ENCODE peak calls at places on chromosomes 12 and 14, in seven cellular contexts. Y is neural progenitor cell; F is colonic mucosa; M is CD8-positive, alpha-beta T cell; A is GM12864; I is MM.1S; P is uterus. L is an unnamed sample.

GRCh38 chr14:92430686-92431085 is 82.9 kb upstream of the RIN3 start:
- DNase-seq in Y (no peak), F (no peak), M (no peak), A (no peak), I (no peak), P (no peak), L (no peak)

GRCh38 chr14:104967414-104968152 is 10.6 kb downstream of the AHNAK2 start:
- DNase-seq in Y (peak), F (peak), M (no peak), A (no peak), I (no peak), P (peak), L (no peak)

GRCh38 chr12:7935773-7936581 is at the start of gene SLC2A3:
- DNase-seq in Y (peak), F (peak), M (peak), A (peak), I (peak), P (peak), L (no peak)

GRCh38 chr14:43587183-43587582 is 919.9 kb downstream of the FSCB start:
- DNase-seq in Y (no peak), F (no peak), M (no peak), A (no peak), I (no peak), P (no peak), L (no peak)

GRCh38 chr14:104399432-104400155 is 180.0 kb upstream of the C14orf180 start:
- DNase-seq in Y (peak), F (peak), M (peak), A (no peak), I (no peak), P (no peak), L (no peak)

GRCh38 chr12:96034631-96035282 is 630 bp downstream of the LTA4H start:
- DNase-seq in Y (peak), F (peak), M (peak), A (no peak), I (no peak), P (peak), L (no peak)

GRCh38 chr14:106605548-106606448 is 1079.4 kb downstream of the TMEM121 start:
- DNase-seq in Y (no peak), F (peak), M (peak), A (no peak), I (peak), P (no peak), L (no peak)

GRCh38 chr12:47097276-47097896 is 17.6 kb upstream of the AMIGO2 start:
- DNase-seq in Y (no peak), F (no peak), M (no peak), A (no peak), I (no peak), P (no peak), L (no peak)

GRCh38 chr12:76290963-76291859 is 57.0 kb downstream of the BBS10 start:
- DNase-seq in Y (no peak), F (no peak), M (no peak), A (no peak), I (no peak), P (no peak), L (no peak)

GRCh38 chr12:45268672-45269406 is 52.9 kb downstream of the ANO6 start:
- DNase-seq in Y (peak), F (peak), M (no peak), A (no peak), I (peak), P (peak), L (peak)

GRCh38 chr12:122072031-122072970 is 6.3 kb upstream of the MLXIP start:
- DNase-seq in Y (peak), F (peak), M (no peak), A (no peak), I (no peak), P (peak), L (no peak)

GRCh38 chr12:15712823-15713663 is 76.1 kb downstream of the EPS8 start:
- DNase-seq in Y (no peak), F (peak), M (no peak), A (no peak), I (no peak), P (no peak), L (no peak)

GRCh38 chr14:90536511-90537191 is 139.8 kb downstream of the CALM1 start:
- DNase-seq in Y (no peak), F (no peak), M (no peak), A (no peak), I (no peak), P (no peak), L (no peak)

GRCh38 chr14:44971459-44971858 is 9.5 kb downstream of the TOGARAM1 start:
- DNase-seq in Y (no peak), F (no peak), M (no peak), A (no peak), I (no peak), P (no peak), L (no peak)

GRCh38 chr12:110266381-110266909 is 14.6 kb upstream of the ATP2A2 start:
- DNase-seq in Y (no peak), F (no peak), M (no peak), A (no peak), I (no peak), P (no peak), L (no peak)

GRCh38 chr14:55071870-55072640 is 20.6 kb downstream of the MAPK1IP1L start:
- DNase-seq in Y (no peak), F (no peak), M (no peak), A (no peak), I (no peak), P (no peak), L (no peak)

GRCh38 chr12:51891843-51892242 is 3.9 kb downstream of the ANKRD33 start:
- DNase-seq in Y (no peak), F (no peak), M (no peak), A (no peak), I (no peak), P (no peak), L (no peak)

GRCh38 chr12:6569312-6569711 is 1.2 kb upstream of the NOP2 start:
- DNase-seq in Y (no peak), F (no peak), M (no peak), A (no peak), I (no peak), P (no peak), L (no peak)

GRCh38 chr14:91545946-91546716 is 36.0 kb upstream of the PPP4R3A start:
- DNase-seq in Y (peak), F (no peak), M (no peak), A (no peak), I (no peak), P (no peak), L (no peak)

GRCh38 chr14:20706657-20707355 is 18.2 kb downstream of the ANG start:
- DNase-seq in Y (no peak), F (no peak), M (no peak), A (no peak), I (no peak), P (no peak), L (no peak)

GRCh38 chr12:122503147-122503751 is 2.5 kb upstream of the ZCCHC8 start:
- DNase-seq in Y (no peak), F (no peak), M (no peak), A (no peak), I (no peak), P (no peak), L (no peak)

GRCh38 chr12:66405395-66405794 is 103.1 kb downstream of the HELB start:
- DNase-seq in Y (no peak), F (no peak), M (no peak), A (no peak), I (no peak), P (no peak), L (no peak)

GRCh38 chr12:89731614-89732013 is 23.0 kb upstream of the ATP2B1 start:
- DNase-seq in Y (no peak), F (no peak), M (no peak), A (no peak), I (no peak), P (no peak), L (no peak)

GRCh38 chr12:65638324-65638723 is 186.0 kb upstream of the HMGA2 start:
- DNase-seq in Y (peak), F (no peak), M (no peak), A (no peak), I (no peak), P (no peak), L (no peak)

GRCh38 chr12:32897688-32898573 is 1.4 kb upstream of the PKP2 start:
- DNase-seq in Y (no peak), F (no peak), M (no peak), A (no peak), I (no peak), P (no peak), L (no peak)

GRCh38 chr12:32897276-32897615 is 669 bp upstream of the PKP2 start:
- DNase-seq in Y (no peak), F (no peak), M (no peak), A (no peak), I (no peak), P (no peak), L (no peak)

GRCh38 chr12:32895688-32896437 is 714 bp downstream of the PKP2 start:
- DNase-seq in Y (peak), F (peak), M (no peak), A (no peak), I (peak), P (peak), L (no peak)

GRCh38 chr12:32894566-32894965 is 2.0 kb downstream of the PKP2 start:
- DNase-seq in Y (no peak), F (no peak), M (no peak), A (no peak), I (peak), P (no peak), L (no peak)

DNA sequence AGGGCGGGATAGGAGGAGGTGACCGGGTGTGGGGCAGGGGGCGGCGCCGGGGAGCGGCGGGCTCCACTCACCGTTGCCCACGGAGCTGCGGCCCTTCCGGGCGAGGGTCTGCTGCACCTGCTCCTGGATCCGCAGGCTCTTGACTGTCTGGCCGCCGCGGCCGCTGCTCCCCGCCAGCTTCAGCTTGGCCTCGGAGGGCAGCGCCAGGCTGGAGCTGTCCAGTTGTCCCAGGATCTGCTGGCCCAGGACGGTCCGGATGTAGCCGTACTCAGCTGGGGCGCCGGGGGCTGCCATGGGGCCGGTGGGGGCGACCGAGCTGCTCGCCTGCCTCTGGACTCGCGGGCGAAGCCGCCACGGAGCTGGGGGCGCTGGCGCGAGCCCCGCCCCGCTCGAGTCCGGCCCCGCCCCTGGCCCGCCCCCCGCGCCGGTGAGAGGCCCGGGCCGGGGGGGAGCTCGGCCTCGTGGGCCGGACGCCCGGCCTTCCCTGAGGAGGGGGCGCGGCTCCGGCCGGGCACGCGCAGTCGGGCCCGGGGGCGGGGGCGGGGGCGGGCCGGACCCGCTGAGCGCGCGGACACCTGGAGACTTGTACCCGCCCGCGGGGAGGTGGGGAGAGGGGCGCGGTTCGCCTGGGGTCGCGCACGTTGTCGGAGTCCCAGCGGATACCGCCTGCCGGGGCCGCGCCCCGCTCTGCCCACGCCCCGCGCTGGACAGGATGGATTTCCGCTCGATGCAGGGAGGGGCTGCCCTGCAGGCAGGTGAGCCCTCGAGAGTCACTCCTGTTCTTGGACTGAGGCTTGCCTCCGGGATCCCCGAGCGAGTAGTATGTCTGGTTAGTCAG is at the start of gene PKP2:
- DNase-seq in Y (peak), F (peak), M (no peak), A (no peak), I (peak), P (peak), L (peak)
- H3K4me3 ChIP-seq in Y (peak), F (peak), M (peak), A (peak), I (peak), P (peak), L (peak)

GRCh38 chr12:104281636-104282035 is 21.9 kb upstream of the EID3 start:
- DNase-seq in Y (no peak), F (no peak), M (no peak), A (no peak), I (no peak), P (no peak), L (no peak)

GRCh38 chr12:104282109-104282508 is 21.4 kb upstream of the EID3 start:
- DNase-seq in Y (no peak), F (no peak), M (no peak), A (no peak), I (no peak), P (no peak), L (no peak)

GRCh38 chr12:104280703-104281458 is 22.7 kb upstream of the EID3 start:
- DNase-seq in Y (no peak), F (no peak), M (no peak), A (no peak), I (no peak), P (no peak), L (no peak)

GRCh38 chr12:104279164-104279563 is 24.4 kb upstream of the EID3 start:
- DNase-seq in Y (no peak), F (no peak), M (no peak), A (no peak), I (no peak), P (no peak), L (no peak)

DNA sequence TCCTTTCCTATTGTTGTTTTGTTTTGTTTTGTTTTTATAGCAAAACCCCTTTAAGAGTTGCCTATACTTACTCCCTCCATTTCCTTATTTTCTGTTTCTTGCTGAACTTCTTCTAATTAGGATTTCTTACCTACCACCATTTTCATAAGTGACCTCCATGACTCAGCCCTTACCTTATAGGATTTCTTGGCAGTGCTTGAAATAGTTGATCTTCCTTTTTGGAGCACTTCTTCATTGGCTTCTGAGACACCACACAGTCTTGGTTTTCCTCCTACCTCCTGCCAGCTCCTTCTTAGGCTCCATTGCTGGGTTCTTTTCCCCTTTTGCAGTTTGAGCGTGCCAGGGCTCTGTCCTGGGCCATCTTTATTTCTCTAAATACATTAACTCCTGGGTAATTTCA is 23.4 kb upstream of the EID3 start:
- DNase-seq in Y (no peak), F (no peak), M (no peak), A (no peak), I (no peak), P (no peak), L (no peak)
- H3K4me3 ChIP-seq in Y (no peak), F (no peak), M (no peak), A (no peak), I (no peak), P (no peak), L (no peak)

GRCh38 chr12:3144495-3144894 is 67.3 kb downstream of the TSPAN9 start:
- DNase-seq in Y (no peak), F (no peak), M (no peak), A (no peak), I (no peak), P (no peak), L (no peak)
- H3K4me3 ChIP-seq in Y (no peak), F (no peak), M (no peak), A (no peak), I (no peak), P (no peak), L (no peak)

GRCh38 chr12:88255224-88255623 is 113.1 kb downstream of the TMTC3 start:
- DNase-seq in Y (no peak), F (no peak), M (no peak), A (no peak), I (no peak), P (no peak), L (no peak)

GRCh38 chr12:88251798-88252197 is 109.7 kb downstream of the TMTC3 start:
- DNase-seq in Y (no peak), F (no peak), M (no peak), A (no peak), I (no peak), P (no peak), L (no peak)

GRCh38 chr12:88258396-88258795 is 116.3 kb downstream of the TMTC3 start:
- DNase-seq in Y (no peak), F (no peak), M (no peak), A (no peak), I (no peak), P (no peak), L (no peak)

DNA sequence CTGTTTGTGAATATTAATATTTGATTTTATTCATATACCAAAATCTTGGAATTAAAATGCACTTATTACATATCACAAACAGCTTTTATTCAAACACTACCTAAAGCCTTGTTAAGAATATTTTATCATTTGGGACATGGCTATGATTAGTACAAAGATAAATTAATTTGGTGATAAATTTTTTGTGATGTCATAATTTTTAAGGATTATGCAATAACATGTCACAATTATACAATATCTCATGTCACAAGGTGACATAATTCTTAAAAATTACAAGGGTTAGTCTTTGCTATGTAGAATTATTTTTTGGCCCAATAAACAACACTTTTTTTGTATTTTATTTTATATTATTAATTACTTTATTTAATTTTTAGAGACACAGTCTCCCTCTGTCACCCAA is 113.7 kb downstream of the TMTC3 start:
- DNase-seq in Y (no peak), F (no peak), M (no peak), A (no peak), I (no peak), P (no peak), L (no peak)
- H3K4me3 ChIP-seq in Y (no peak), F (no peak), M (no peak), A (no peak), I (no peak), P (no peak), L (no peak)

DNA sequence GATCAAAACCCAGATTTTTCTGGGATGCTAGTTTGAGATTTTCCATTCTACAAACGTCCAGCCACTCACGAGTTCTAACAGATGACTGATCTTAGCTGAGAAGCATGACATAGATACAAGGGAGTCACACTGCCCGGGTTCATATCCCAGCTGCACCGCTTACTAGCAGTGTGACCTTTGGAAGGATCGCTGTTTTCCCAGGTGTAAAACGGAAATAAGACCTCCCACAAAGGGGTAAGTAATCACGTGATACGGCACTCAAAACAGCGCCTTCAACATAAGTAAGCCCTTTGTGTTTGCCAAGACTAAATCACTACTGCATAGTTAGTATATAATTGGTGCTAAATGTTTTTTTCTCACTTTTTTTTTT is 624 bp upstream of the PWP1 start:
- DNase-seq in Y (peak), F (peak), M (no peak), A (no peak), I (peak), P (no peak), L (no peak)
- H3K4me3 ChIP-seq in Y (peak), F (peak), M (peak), A (peak), I (peak), P (peak), L (peak)

GRCh38 chr14:102757646-102758045 is 19.6 kb upstream of the TRAF3 start:
- DNase-seq in Y (no peak), F (no peak), M (no peak), A (no peak), I (no peak), P (no peak), L (no peak)
- H3K4me3 ChIP-seq in Y (no peak), F (no peak), M (no peak), A (peak), I (no peak), P (no peak), L (no peak)

GRCh38 chr12:114735680-114736374 is 51.9 kb upstream of the TBX3 start:
- DNase-seq in Y (peak), F (peak), M (no peak), A (no peak), I (no peak), P (no peak), L (no peak)
- H3K4me3 ChIP-seq in Y (peak), F (no peak), M (no peak), A (no peak), I (no peak), P (no peak), L (peak)

GRCh38 chr14:50064993-50065392 is 51.4 kb downstream of the VCPKMT start:
- DNase-seq in Y (no peak), F (peak), M (peak), A (peak), I (peak), P (no peak), L (no peak)

GRCh38 chr14:50061664-50062437 is 54.5 kb downstream of the VCPKMT start:
- DNase-seq in Y (no peak), F (peak), M (peak), A (peak), I (no peak), P (no peak), L (no peak)

GRCh38 chr14:50063876-50064420 is 52.4 kb downstream of the VCPKMT start:
- DNase-seq in Y (no peak), F (peak), M (no peak), A (no peak), I (no peak), P (no peak), L (no peak)

GRCh38 chr14:50060871-50061663 is 55.3 kb downstream of the VCPKMT start:
- DNase-seq in Y (no peak), F (peak), M (peak), A (no peak), I (no peak), P (peak), L (no peak)

DNA sequence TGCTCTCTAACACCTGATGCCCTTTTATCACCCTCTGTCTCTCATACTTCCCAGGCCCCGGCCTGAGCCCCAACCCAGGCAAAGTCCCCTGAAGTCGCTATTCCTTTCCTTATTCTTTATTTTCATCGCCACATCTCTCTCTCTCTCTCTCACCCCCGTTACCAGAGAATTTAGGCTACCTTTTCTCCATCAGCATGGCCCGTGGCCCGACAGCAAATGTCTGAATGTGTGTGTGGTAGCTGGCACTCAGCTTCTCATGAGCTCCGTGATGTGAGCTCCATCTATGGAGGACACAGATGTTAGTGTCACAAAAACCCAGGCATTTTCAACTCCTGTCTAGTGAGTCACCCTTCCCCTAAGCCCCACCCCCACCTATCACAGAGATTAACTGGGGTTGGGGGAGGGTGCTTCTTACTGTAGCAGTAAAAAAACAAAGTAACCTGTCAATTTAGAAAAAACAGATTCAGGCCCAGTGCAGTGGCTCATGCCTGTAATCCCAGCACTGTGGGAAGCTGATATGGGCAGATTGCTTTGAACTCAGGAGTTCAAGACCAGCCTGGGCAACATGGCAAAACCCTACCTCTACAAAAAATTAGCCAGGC is 53.8 kb downstream of the VCPKMT start:
- DNase-seq in Y (no peak), F (peak), M (peak), A (no peak), I (no peak), P (peak), L (no peak)
- H3K4me3 ChIP-seq in Y (no peak), F (no peak), M (peak), A (peak), I (no peak), P (no peak), L (no peak)